ENCODE peak calls at places on chromosomes 3 and 15, in four cellular contexts. One of them, this sample, is unnamed.

GRCh38 chr15:73273181-73274002 is 95.4 kb downstream of the HCN4 start:
- DNase-seq in NB4: peak
- DNase-seq in adrenal gland: peak
- DNase-seq in uterus: peak
- DNase-seq in this sample: peak

GRCh38 chr15:89442671-89443307 is 53.6 kb downstream of the RHCG start:
- DNase-seq in NB4: peak
- DNase-seq in adrenal gland: peak
- DNase-seq in uterus: no peak
- DNase-seq in this sample: peak

GRCh38 chr3:195458188-195458800 is 15.5 kb upstream of the ACAP2 start:
- DNase-seq in NB4: peak
- DNase-seq in adrenal gland: no peak
- DNase-seq in uterus: no peak
- DNase-seq in this sample: peak

GRCh38 chr3:56921573-56922571 is 120.1 kb upstream of the ARHGEF3 start:
- DNase-seq in NB4: no peak
- DNase-seq in adrenal gland: peak
- DNase-seq in uterus: no peak
- DNase-seq in this sample: no peak

GRCh38 chr3:49803464-49804140 is 541 bp downstream of the INKA1 start:
- DNase-seq in NB4: peak
- DNase-seq in adrenal gland: no peak
- DNase-seq in uterus: peak
- DNase-seq in this sample: peak

GRCh38 chr3:55468251-55468650 is 18.9 kb downstream of the WNT5A start:
- DNase-seq in NB4: no peak
- DNase-seq in adrenal gland: no peak
- DNase-seq in uterus: no peak
- DNase-seq in this sample: no peak

GRCh38 chr3:151765685-151766084 is 32.0 kb downstream of the AADACL2 start:
- DNase-seq in NB4: no peak
- DNase-seq in adrenal gland: no peak
- DNase-seq in uterus: no peak
- DNase-seq in this sample: no peak

GRCh38 chr3:132342183-132342582 is 25.0 kb downstream of the ACP3 start:
- DNase-seq in NB4: no peak
- DNase-seq in adrenal gland: no peak
- DNase-seq in uterus: no peak
- DNase-seq in this sample: no peak

GRCh38 chr3:81550415-81550814 is 211.0 kb downstream of the GBE1 start:
- DNase-seq in NB4: no peak
- DNase-seq in adrenal gland: peak
- DNase-seq in uterus: no peak
- DNase-seq in this sample: peak

GRCh38 chr3:124611520-124611919 is 118.7 kb upstream of the UMPS start:
- DNase-seq in NB4: no peak
- DNase-seq in adrenal gland: no peak
- DNase-seq in uterus: no peak
- DNase-seq in this sample: no peak

GRCh38 chr15:56678562-56678961 is 54.7 kb downstream of the ZNF280D start:
- DNase-seq in NB4: no peak
- DNase-seq in adrenal gland: no peak
- DNase-seq in uterus: no peak
- DNase-seq in this sample: no peak

DNA sequence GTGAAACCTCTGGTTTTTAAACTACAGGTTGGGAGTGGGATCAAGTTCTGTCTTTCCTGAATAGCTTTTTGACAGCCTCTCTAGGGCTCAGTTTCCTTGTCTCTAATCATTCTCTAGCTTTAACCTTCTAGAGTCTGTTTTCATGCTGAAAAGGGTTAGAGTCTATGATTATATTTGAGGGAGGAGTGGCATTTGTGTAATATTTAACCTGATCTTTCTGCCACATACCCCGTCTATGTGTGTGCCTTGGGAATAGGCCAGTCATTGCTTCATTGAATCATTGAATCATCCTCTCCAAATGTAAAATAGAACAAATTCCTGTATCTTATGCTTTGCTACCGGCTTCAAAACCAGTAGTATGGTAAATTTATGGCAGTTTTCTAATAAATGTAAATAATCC is 204.9 kb downstream of the KLHL25 start:
- DNase-seq in NB4: no peak
- DNase-seq in adrenal gland: no peak
- DNase-seq in uterus: no peak
- DNase-seq in this sample: no peak
- TF ChIP-seq POLR2A in NB4: no peak
- TF ChIP-seq POLR2A in adrenal gland: no peak
- TF ChIP-seq POLR2A in uterus: no peak
- TF ChIP-seq POLR2A in this sample: no peak

GRCh38 chr3:129961142-129961541 is 13.4 kb upstream of the TRH start:
- DNase-seq in NB4: peak
- DNase-seq in adrenal gland: no peak
- DNase-seq in uterus: peak
- DNase-seq in this sample: no peak

GRCh38 chr3:129966876-129967275 is 7.6 kb upstream of the TRH start:
- DNase-seq in NB4: no peak
- DNase-seq in adrenal gland: no peak
- DNase-seq in uterus: no peak
- DNase-seq in this sample: no peak

GRCh38 chr3:129958715-129959114 is 15.8 kb upstream of the TRH start:
- DNase-seq in NB4: no peak
- DNase-seq in adrenal gland: no peak
- DNase-seq in uterus: no peak
- DNase-seq in this sample: no peak

GRCh38 chr3:129965937-129966336 is 8.6 kb upstream of the TRH start:
- DNase-seq in NB4: no peak
- DNase-seq in adrenal gland: no peak
- DNase-seq in uterus: no peak
- DNase-seq in this sample: no peak

DNA sequence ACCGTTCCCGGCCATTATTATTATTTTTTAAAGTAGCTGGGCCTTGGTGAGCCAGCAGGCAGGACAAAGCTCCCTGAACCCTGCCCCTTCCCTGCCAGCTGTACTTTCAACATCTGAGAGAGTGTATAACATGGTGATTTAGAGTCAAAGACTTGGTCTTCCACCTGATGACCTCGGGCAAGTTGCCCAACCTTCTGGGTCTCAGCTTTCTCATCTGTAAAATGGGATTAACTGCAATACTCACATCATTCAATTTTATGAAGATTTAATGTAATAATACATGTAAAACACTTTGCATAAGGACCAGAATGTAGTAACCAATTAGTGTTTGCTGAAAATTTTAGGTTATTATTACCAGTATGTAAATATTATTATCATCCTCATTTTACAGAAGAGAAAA is 11.9 kb upstream of the TRH start:
- DNase-seq in NB4: no peak
- DNase-seq in adrenal gland: no peak
- DNase-seq in uterus: no peak
- DNase-seq in this sample: no peak
- TF ChIP-seq POLR2A in NB4: no peak
- TF ChIP-seq POLR2A in adrenal gland: no peak
- TF ChIP-seq POLR2A in uterus: no peak
- TF ChIP-seq POLR2A in this sample: no peak

GRCh38 chr3:45644063-45644462 is 45.1 kb upstream of the SACM1L start:
- DNase-seq in NB4: no peak
- DNase-seq in adrenal gland: no peak
- DNase-seq in uterus: no peak
- DNase-seq in this sample: no peak
- TF ChIP-seq POLR2A in NB4: no peak
- TF ChIP-seq POLR2A in adrenal gland: no peak
- TF ChIP-seq POLR2A in uterus: no peak
- TF ChIP-seq POLR2A in this sample: no peak

GRCh38 chr15:66497502-66498455 is at the start of gene SNAPC5:
- DNase-seq in NB4: peak
- DNase-seq in adrenal gland: peak
- DNase-seq in uterus: peak
- DNase-seq in this sample: peak
- TF ChIP-seq POLR2A in NB4: peak
- TF ChIP-seq POLR2A in adrenal gland: peak
- TF ChIP-seq POLR2A in uterus: peak
- TF ChIP-seq POLR2A in this sample: peak

GRCh38 chr15:40906101-40906946 is 12.1 kb downstream of the VPS18 start:
- DNase-seq in NB4: peak
- DNase-seq in adrenal gland: peak
- DNase-seq in uterus: peak
- DNase-seq in this sample: peak
- TF ChIP-seq POLR2A in NB4: no peak
- TF ChIP-seq POLR2A in adrenal gland: no peak
- TF ChIP-seq POLR2A in uterus: peak
- TF ChIP-seq POLR2A in this sample: no peak

DNA sequence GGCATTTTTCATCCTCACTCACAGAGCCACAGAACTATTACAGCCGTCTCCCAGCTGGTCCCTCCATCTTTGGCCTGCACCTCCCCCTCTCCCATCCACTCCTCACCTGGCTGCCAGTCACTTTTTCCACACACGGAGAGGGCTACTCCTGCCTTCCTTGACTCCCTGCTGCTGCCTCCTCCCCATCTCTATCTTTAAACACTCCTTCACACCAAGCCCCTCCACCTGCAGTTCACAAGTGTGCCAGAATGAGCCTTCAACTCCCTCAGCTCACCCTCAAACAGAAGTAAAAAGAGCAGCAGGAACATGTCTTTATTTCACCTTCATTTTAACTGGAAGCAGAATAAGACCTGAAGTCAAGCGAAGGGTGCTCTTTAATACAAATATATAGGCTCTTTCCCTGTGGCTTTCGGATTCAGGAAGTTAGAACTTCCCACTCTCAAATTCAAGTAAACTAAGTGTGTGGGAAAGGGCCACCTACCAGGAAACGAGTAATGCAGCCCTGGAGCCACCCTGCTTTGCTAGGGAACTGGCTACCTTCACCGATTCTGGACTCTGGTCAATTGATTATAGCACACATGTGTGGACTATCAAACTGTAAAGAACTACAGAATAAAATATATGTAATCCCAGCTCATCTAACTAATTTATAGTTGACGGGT is 116.6 kb downstream of the SENP2 start:
- DNase-seq in NB4: no peak
- DNase-seq in adrenal gland: no peak
- DNase-seq in uterus: no peak
- DNase-seq in this sample: no peak
- TF ChIP-seq POLR2A in NB4: no peak
- TF ChIP-seq POLR2A in adrenal gland: no peak
- TF ChIP-seq POLR2A in uterus: no peak
- TF ChIP-seq POLR2A in this sample: no peak

DNA sequence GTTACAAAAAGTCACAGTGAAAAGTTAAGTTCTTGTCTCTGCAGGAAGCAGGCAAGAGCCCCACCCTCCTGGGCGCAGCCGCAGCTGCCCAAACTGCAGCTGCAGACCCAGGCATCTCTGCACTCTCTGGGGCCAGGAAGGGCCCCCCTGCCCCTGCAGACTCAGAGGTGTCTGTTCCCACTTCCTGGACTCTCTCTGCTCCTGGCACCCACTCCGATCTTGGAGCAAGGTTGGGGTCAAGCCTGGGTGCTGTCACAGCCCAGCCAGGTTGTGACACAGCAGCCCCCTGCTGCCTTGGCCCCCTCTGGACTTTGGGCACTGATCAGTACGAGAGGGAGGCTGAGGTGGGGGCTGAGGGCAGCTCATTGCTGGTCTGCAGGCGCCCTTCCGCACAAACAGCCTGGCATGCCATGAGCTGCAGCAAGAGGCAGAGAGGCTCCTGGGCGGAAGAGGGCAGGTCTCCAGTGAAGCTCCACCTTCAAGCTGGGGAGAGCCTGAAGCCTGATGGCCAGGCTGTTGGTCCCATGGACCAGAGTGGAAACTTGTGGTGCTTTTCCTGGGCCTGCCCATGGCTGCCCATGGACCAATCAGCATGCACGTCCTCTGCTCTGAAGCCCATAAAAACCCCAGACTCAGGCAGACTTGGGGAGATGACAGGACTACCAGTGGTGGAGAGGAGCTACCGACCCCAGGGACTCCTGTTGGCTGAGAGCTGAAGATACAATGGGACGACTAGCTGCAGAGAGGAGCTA is 42.9 kb upstream of the LRRFIP2 start:
- DNase-seq in NB4: no peak
- DNase-seq in adrenal gland: no peak
- DNase-seq in uterus: no peak
- DNase-seq in this sample: no peak
- TF ChIP-seq POLR2A in NB4: no peak
- TF ChIP-seq POLR2A in adrenal gland: no peak
- TF ChIP-seq POLR2A in uterus: no peak
- TF ChIP-seq POLR2A in this sample: no peak

DNA sequence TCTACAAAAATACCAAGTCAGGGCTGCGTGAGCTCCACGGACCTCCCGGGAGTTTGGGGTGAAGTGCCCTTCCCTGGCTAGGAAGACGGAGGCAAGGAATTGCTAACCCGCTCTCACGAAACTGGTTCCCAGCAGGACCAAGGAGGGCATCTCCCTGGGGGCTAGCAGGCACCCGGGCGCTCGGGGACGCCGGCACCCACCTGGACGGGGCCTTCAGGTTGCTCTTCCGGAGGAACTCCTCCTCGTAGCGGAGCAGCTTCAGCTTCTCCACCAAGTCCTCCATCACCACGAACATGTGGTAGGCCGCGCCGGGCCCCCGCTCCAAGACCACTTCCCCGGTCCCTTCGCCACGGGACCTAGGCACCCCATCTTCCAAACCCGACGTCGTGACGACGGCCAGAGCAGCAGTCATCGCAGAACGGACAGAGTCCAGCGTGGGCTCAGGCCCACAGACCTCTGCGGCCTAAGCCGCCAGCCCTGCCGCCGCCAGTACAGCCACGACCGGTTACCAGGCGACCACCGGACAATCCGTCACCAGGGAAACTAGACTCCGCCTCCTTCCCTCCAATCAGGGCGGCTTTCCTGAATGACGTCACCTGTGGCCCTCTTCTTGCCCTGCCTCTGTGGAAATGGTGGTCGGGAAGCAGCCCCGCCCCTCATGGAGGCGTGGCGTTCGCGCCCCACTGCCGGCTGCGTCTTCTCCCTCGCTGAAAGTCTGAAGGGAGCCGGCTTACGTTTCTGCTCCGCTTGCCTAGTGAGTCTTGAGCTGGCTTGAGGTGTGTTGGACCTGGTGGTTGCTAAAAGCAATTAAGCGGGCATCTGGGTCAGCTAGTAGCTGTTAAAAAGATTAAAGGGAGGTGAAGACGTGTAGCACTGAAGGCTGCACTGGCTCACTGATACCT is at the start of gene IFT57:
- DNase-seq in NB4: peak
- DNase-seq in adrenal gland: peak
- DNase-seq in uterus: peak
- DNase-seq in this sample: peak
- TF ChIP-seq POLR2A in NB4: peak
- TF ChIP-seq POLR2A in adrenal gland: peak
- TF ChIP-seq POLR2A in uterus: peak
- TF ChIP-seq POLR2A in this sample: peak

GRCh38 chr15:45378149-45378912 is at the start of gene GATM:
- DNase-seq in NB4: peak
- DNase-seq in adrenal gland: peak
- DNase-seq in uterus: peak
- DNase-seq in this sample: peak
- TF ChIP-seq POLR2A in NB4: no peak
- TF ChIP-seq POLR2A in adrenal gland: peak
- TF ChIP-seq POLR2A in uterus: peak
- TF ChIP-seq POLR2A in this sample: no peak

This sample was measured in erythroblast.